ENCODE peak calls at places on chromosomes 1 and 21, in four cellular contexts. M is type B pancreatic cell; V is NT2/D1; P is activated naive CD4-positive, alpha-beta T cell. G is an unnamed sample.

GRCh38 chr1:205229916-205230700 is 2.4 kb downstream of the TMCC2 start:
- DNase-seq in V (no peak), P (no peak), M (no peak), G (no peak)

GRCh38 chr1:105678334-105678733 is 1378.1 kb upstream of the PRMT6 start:
- DNase-seq in P (no peak), M (no peak), V (no peak), G (no peak)

GRCh38 chr1:201259476-201260235 is 23.6 kb upstream of the PKP1 start:
- DNase-seq in P (no peak), V (no peak), M (peak; percentile 65), G (no peak)

GRCh38 chr1:218349365-218350021 is 4.4 kb downstream of the TGFB2 start:
- DNase-seq in M (no peak), P (no peak), V (no peak), G (no peak)

GRCh38 chr1:228459091-228459993 is 27.8 kb upstream of the RNF187 start:
- DNase-seq in P (no peak), V (peak; percentile 84), M (peak; percentile 81), G (peak; percentile 84)

GRCh38 chr1:174114788-174115448 is 44.4 kb upstream of the RABGAP1L start:
- DNase-seq in M (no peak), V (peak; percentile 72), P (no peak), G (peak; percentile 58)

GRCh38 chr1:56934400-56935080 is 31.3 kb downstream of the C8B start:
- DNase-seq in M (no peak), P (no peak), V (peak; percentile 55), G (no peak)

GRCh38 chr1:116693759-116694482 is 26.4 kb upstream of the IGSF3 start:
- DNase-seq in M (no peak), P (no peak), V (no peak), G (no peak)

GRCh38 chr1:93296555-93297154 is 49.1 kb upstream of the DR1 start:
- DNase-seq in M (no peak), V (no peak), P (no peak), G (no peak)

GRCh38 chr1:201348211-201348566 is 29.3 kb downstream of the TNNT2 start:
- DNase-seq in P (no peak), M (no peak), V (peak; percentile 78), G (peak; percentile 72)

GRCh38 chr1:39103321-39104157 is 77.4 kb downstream of the NDUFS5 start:
- DNase-seq in P (no peak), M (no peak), V (no peak), G (no peak)

GRCh38 chr1:153652795-153653507 is 5.6 kb upstream of the SNAPIN start:
- DNase-seq in V (no peak), M (no peak), P (no peak), G (no peak)

GRCh38 chr21:44272231-44272858 is 10.6 kb upstream of the DNMT3L start:
- DNase-seq in M (no peak), P (no peak), V (no peak), G (no peak)

GRCh38 chr1:100565533-100565932 is 27.6 kb downstream of the GPR88 start:
- DNase-seq in P (no peak), V (no peak), M (no peak), G (no peak)

GRCh38 chr1:43930168-43930948 is 3.2 kb upstream of the ARTN start:
- DNase-seq in M (no peak), P (no peak), V (no peak), G (peak; percentile 41)

GRCh38 chr1:52306227-52307006 is 59.6 kb downstream of the CC2D1B start:
- DNase-seq in M (no peak), P (no peak), V (no peak), G (no peak)

GRCh38 chr1:161119379-161120061 is 1.6 kb downstream of the NIT1 start:
- DNase-seq in V (no peak), M (no peak), P (no peak), G (peak; percentile 65)

GRCh38 chr1:184056921-184057496 is 5.5 kb downstream of the TSEN15 start:
- DNase-seq in V (no peak), M (no peak), P (no peak), G (peak; percentile 26)

GRCh38 chr1:243501002-243501401 is 245.2 kb downstream of the SDCCAG8 start:
- DNase-seq in M (no peak), P (no peak), V (no peak), G (no peak)

GRCh38 chr1:204494281-204495077 is at the start of gene PIK3C2B:
- DNase-seq in P (peak; percentile 40), M (peak; percentile 87), V (peak; percentile 88), G (peak; percentile 90)

GRCh38 chr1:109927908-109928307 is 17.3 kb downstream of the CSF1 start:
- DNase-seq in M (no peak), P (no peak), V (no peak), G (no peak)

GRCh38 chr21:33007747-33008146 is 18.0 kb upstream of the OLIG2 start:
- DNase-seq in V (no peak), P (no peak), M (no peak), G (no peak)

GRCh38 chr21:39051561-39051949 is 131.7 kb downstream of the PSMG1 start:
- DNase-seq in V (no peak), P (no peak), M (peak; percentile 22), G (no peak)

GRCh38 chr1:166975361-166976129 is at the start of gene ILDR2:
- DNase-seq in V (peak; percentile 50), P (peak; percentile 11), M (no peak), G (no peak)

GRCh38 chr1:19000065-19000464 is 43.6 kb upstream of the IFFO2 start:
- DNase-seq in P (no peak), V (no peak), M (no peak), G (no peak)

GRCh38 chr1:116538527-116538926 is 32.3 kb downstream of the CD58 start:
- DNase-seq in P (no peak), M (no peak), V (no peak), G (no peak)

GRCh38 chr1:210248341-210248740 is 15.7 kb downstream of the SERTAD4 start:
- DNase-seq in P (no peak), M (no peak), V (no peak), G (no peak)

GRCh38 chr1:24912359-24913273 is 17.5 kb downstream of the RUNX3 start:
- DNase-seq in P (no peak), M (no peak), V (no peak), G (no peak)

GRCh38 chr1:25134801-25135585 is 97.3 kb downstream of the SYF2 start:
- DNase-seq in P (no peak), M (peak; percentile 55), V (no peak), G (no peak)

GRCh38 chr1:118100686-118101300 is 84.2 kb downstream of the SPAG17 start:
- DNase-seq in P (no peak), M (no peak), V (no peak), G (no peak)

GRCh38 chr1:30423570-30423969 is 299.8 kb downstream of the MATN1 start:
- DNase-seq in M (peak; percentile 45), V (no peak), P (no peak), G (no peak)

GRCh38 chr1:1806890-1807289 is 28.6 kb upstream of the NADK start:
- DNase-seq in M (no peak), V (no peak), P (no peak), G (no peak)

GRCh38 chr21:45802956-45803612 is 159.6 kb downstream of the PCBP3 start:
- DNase-seq in M (no peak), V (no peak), P (no peak), G (no peak)